ENCODE peak calls at places on chromosomes 1 and 21, in ten cellular contexts. L, X, I, U, G, E, O, H, V and M are unnamed samples.

GRCh38 chr1:94061513-94062443 is 59.2 kb downstream of the ABCA4 start:
- DNase-seq in H (peak; percentile 82), O (peak; percentile 73), E (peak; percentile 86), L (peak; percentile 81), U (peak; percentile 76), G (peak; percentile 82), I (peak; percentile 67), V (peak; percentile 57), X (peak; percentile 81), M (peak; percentile 78)

GRCh38 chr1:216314369-216315095 is 108.7 kb downstream of the USH2A start:
- DNase-seq in U (no peak), I (no peak), V (no peak), L (peak; percentile 1), G (no peak), X (peak; percentile 43), H (no peak), O (no peak), E (no peak), M (no peak)

GRCh38 chr21:27647921-27648320 is 681.0 kb upstream of the ADAMTS5 start:
- DNase-seq in L (peak; percentile 22), H (no peak), G (no peak), V (no peak), X (no peak), O (no peak), I (no peak), E (no peak), U (no peak), M (no peak)

GRCh38 chr21:29443398-29444010 is 144.8 kb downstream of the BACH1 start:
- DNase-seq in I (no peak), X (no peak), U (no peak), V (no peak), O (no peak), G (no peak), E (no peak), H (no peak), L (peak; percentile 49), M (no peak)

GRCh38 chr21:31299291-31300147 is 44.5 kb downstream of the TIAM1 start:
- DNase-seq in H (peak; percentile 34), E (no peak), U (no peak), O (no peak), L (no peak), G (no peak), X (no peak), V (no peak), I (no peak), M (no peak)

GRCh38 chr1:25848531-25848930 is 10.7 kb downstream of the AUNIP start:
- DNase-seq in I (no peak), U (no peak), V (no peak), G (no peak), H (no peak), L (no peak), E (peak; percentile 97), X (no peak), O (no peak), M (no peak)

GRCh38 chr1:222390181-222390580 is 157.7 kb downstream of the HHIPL2 start:
- DNase-seq in I (no peak), L (peak; percentile 79), V (no peak), G (no peak), U (no peak), H (no peak), X (no peak), O (no peak), E (no peak), M (no peak)

GRCh38 chr1:26363549-26364448 is 8.8 kb downstream of the ZNF683 start:
- DNase-seq in U (peak; percentile 85), X (peak; percentile 82), I (peak; percentile 33), E (peak; percentile 92), L (peak; percentile 88), H (peak; percentile 93), V (peak; percentile 57), G (peak; percentile 78), O (peak; percentile 83), M (peak; percentile 84)

GRCh38 chr1:233443040-233443439 is 115.5 kb downstream of the MAP3K21 start:
- DNase-seq in E (no peak), H (no peak), I (no peak), G (no peak), V (no peak), U (no peak), O (no peak), L (peak; percentile 42), X (no peak), M (no peak)

GRCh38 chr1:42931911-42932422 is 26.7 kb downstream of the SLC2A1 start:
- DNase-seq in U (peak; percentile 83), L (no peak), X (peak; percentile 70), I (no peak), E (no peak), V (no peak), G (peak; percentile 72), H (no peak), O (peak; percentile 76), M (no peak)

GRCh38 chr1:18139198-18139981 is 31.8 kb downstream of the IGSF21 start:
- DNase-seq in L (peak; percentile 15), G (no peak), U (no peak), I (no peak), H (no peak), X (no peak), V (no peak), E (no peak), O (no peak), M (no peak)

GRCh38 chr21:41377715-41378114 is 15.9 kb downstream of the MX2 start:
- DNase-seq in L (no peak), H (no peak), X (no peak), I (no peak), O (no peak), V (no peak), G (no peak), U (no peak), E (no peak), M (no peak)

GRCh38 chr1:112230232-112230631 is 165.8 kb upstream of the CTTNBP2NL start:
- DNase-seq in H (no peak), E (no peak), I (no peak), V (no peak), O (no peak), G (no peak), U (no peak), L (no peak), X (no peak), M (no peak)

GRCh38 chr21:45522986-45523385 is 19.3 kb downstream of the SLC19A1 start:
- DNase-seq in L (no peak), I (no peak), X (no peak), G (peak; percentile 31), H (no peak), V (no peak), O (peak; percentile 24), U (no peak), E (no peak), M (no peak)
- H3K4me1 ChIP-seq in L (no peaks in the 10 kb centered on the region), I (no peaks in the 10 kb centered on the region), X (peaks cover 10% of the 10 kb centered on the region), G (no peaks in the 10 kb centered on the region), H (no peaks in the 10 kb centered on the region), V (peaks cover 4% of the 10 kb centered on the region), O (no peaks in the 10 kb centered on the region), U (no peaks in the 10 kb centered on the region), E (no peaks in the 10 kb centered on the region), M (no peaks in the 10 kb centered on the region)

GRCh38 chr1:201690528-201690927 is 138.4 kb upstream of the IPO9 start:
- DNase-seq in X (no peak), I (no peak), G (no peak), U (no peak), O (no peak), V (no peak), E (no peak), L (no peak), H (no peak), M (no peak)
- H3K4me1 ChIP-seq in X (peaks cover 14% of the 10 kb centered on the region), I (no peaks in the 10 kb centered on the region), G (peaks cover 5% of the 10 kb centered on the region), U (peaks cover 37% of the 10 kb centered on the region), O (peaks cover 25% of the 10 kb centered on the region), V (no peaks in the 10 kb centered on the region), E (peaks cover 32% of the 10 kb centered on the region), L (peaks cover 17% of the 10 kb centered on the region), H (peaks cover 13% of the 10 kb centered on the region), M (peaks cover 8% of the 10 kb centered on the region)

DNA sequence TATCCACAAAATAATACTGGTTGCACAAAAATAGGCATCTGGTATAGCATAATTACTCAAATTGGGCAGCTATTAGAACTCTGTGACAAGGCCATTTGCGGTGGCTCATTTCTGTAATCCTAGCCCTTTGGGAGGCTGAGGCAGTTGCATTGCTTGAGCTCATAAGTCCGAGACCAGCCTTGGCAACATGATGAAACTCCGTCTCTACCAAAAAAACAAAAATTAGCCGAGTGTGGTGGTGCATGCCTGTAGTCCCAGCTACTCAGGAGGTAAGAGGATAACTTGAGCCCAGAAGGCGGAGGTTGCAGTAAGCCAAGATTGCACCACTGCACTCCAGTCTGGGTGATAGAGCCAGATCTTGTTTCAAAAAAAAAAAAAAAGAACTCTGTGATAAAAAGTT is 36.7 kb downstream of the PLPP3 start:
- DNase-seq in L (no peak), G (no peak), X (no peak), U (no peak), H (no peak), O (no peak), I (no peak), E (no peak), V (no peak), M (no peak)
- H3K4me1 ChIP-seq in L (no peaks in the 10 kb centered on the region), G (no peaks in the 10 kb centered on the region), X (peaks cover 99% of the 10 kb centered on the region), U (peaks cover 91% of the 10 kb centered on the region), H (peaks cover 20% of the 10 kb centered on the region), O (peaks cover 77% of the 10 kb centered on the region), I (peaks cover 4% of the 10 kb centered on the region), E (peaks cover 1% of the 10 kb centered on the region), V (peaks cover 28% of the 10 kb centered on the region), M (no peaks in the 10 kb centered on the region)

DNA sequence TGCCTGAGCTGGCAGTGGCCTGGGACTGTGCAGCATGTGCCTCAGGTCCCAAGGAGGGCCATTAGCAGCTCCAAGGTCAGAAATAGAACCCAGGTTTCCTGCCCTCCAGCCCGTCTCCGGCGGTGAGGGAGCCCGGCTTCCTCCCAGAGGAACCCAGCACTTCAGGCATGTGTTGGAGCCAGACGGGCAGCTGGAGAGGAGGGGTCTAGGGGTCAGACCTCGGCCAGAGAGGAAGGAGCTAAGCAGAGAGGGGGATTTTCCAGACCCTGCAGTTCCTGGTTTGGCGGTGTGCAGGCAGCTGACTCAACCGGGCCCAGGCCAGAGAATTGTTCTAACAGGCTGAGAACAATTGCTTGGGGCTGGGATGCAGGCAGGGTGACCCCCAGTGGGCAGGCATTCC is 37.1 kb downstream of the HSPG2 start:
- DNase-seq in L (no peak), G (no peak), E (no peak), V (no peak), U (no peak), X (no peak), O (no peak), H (no peak), I (no peak), M (no peak)
- H3K4me1 ChIP-seq in L (peaks cover 71% of the 10 kb centered on the region), G (peaks cover 98% of the 10 kb centered on the region), E (no peaks in the 10 kb centered on the region), V (peaks cover 26% of the 10 kb centered on the region), U (peaks cover 99% of the 10 kb centered on the region), X (peaks cover 40% of the 10 kb centered on the region), O (peaks cover 75% of the 10 kb centered on the region), H (peaks cover 20% of the 10 kb centered on the region), I (peaks cover 7% of the 10 kb centered on the region), M (no peaks in the 10 kb centered on the region)

DNA sequence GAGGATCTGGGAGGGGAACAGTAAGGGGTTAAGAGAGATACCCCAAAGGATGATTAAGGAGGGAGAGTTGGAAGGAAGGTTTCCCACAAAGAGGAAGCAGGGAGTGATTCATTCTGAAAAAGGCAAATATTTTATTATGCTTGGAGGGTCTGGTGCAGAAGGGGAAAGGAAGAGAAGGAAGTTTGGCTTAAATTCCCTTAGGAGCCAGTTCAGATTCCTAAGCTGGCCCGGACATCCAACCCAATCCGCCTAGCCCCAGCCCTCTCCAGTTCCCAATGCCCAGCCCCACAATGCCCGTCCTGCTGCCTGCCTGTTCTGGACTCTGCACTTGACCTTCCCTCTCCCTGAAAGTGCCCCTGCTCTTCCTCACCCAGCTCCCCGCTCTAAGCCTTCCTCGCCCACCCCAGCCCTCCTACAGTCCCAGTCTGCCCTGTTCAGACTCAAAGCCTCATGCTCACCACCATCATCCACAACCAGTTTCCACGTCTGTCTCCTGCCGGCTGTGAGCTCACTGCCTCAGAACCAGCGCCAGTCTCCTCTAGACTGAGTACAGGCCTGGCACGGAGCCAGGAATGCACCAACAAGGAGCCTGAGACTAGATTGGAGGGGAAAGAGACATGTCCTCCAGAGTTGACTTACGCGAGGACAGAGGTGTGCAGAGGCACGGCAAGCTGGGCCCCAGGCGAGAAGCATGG is 18.9 kb downstream of the CAPN2 start:
- DNase-seq in I (no peak), E (no peak), X (no peak), H (peak; percentile 78), G (peak; percentile 90), L (peak; percentile 92), U (peak; percentile 82), V (peak; percentile 74), O (peak; percentile 86), M (peak; percentile 78)
- H3K4me1 ChIP-seq in I (peaks cover 48% of the 10 kb centered on the region), E (peaks cover 9% of the 10 kb centered on the region), X (peaks cover 54% of the 10 kb centered on the region), H (peaks cover 53% of the 10 kb centered on the region), G (peaks cover 57% of the 10 kb centered on the region), L (peaks cover 46% of the 10 kb centered on the region), U (peaks cover 90% of the 10 kb centered on the region), V (peaks cover 30% of the 10 kb centered on the region), O (peaks cover 53% of the 10 kb centered on the region), M (peaks cover 47% of the 10 kb centered on the region)